ENCODE peak calls at places on chromosomes 12 and 14, in ten cellular contexts. K is A172; V is B cell; O is AG10803; H is brain microvascular endothelial cell; E is stimulated activated CD4-positive, alpha-beta T cell treated with anti-CD3 and anti-CD28 coated beads, Interleukin-2, amount 100 ng/mL, for 24 hours; N is H54; W is T-helper 1 cell; M is GM10248; U is HEK293T. A is an unnamed sample.

GRCh38 chr14:73342670-73343069 is 105.4 kb downstream of the PAPLN start:
- DNase-seq in K (no peak), V (no peak), O (no peak), H (no peak), E (no peak), N (no peak), W (no peak), M (no peak), U (no peak), A (no peak)

GRCh38 chr14:58832010-58832409 is 194.2 kb downstream of the DACT1 start:
- DNase-seq in K (no peak), V (no peak), O (peak), H (no peak), E (no peak), N (no peak), W (no peak), M (no peak), U (no peak), A (no peak)

GRCh38 chr12:105935106-105935505 is 203.6 kb downstream of the NUAK1 start:
- DNase-seq in K (peak), V (no peak), O (peak), H (peak), E (no peak), N (no peak), W (no peak), M (no peak), U (no peak), A (no peak)

GRCh38 chr14:54931598-54932340 is 29.1 kb upstream of the GCH1 start:
- DNase-seq in K (no peak), V (no peak), O (no peak), H (no peak), E (no peak), N (no peak), W (no peak), M (no peak), U (no peak), A (no peak)

GRCh38 chr14:105151131-105151837 is 17.3 kb downstream of the JAG2 start:
- DNase-seq in K (no peak), V (peak), O (no peak), H (no peak), E (no peak), N (no peak), W (no peak), M (no peak), U (no peak), A (no peak)

GRCh38 chr12:54701940-54702592 is 53.9 kb upstream of the DCD start:
- DNase-seq in K (peak), V (peak), O (peak), H (peak), E (no peak), N (no peak), W (peak), M (peak), U (peak), A (no peak)

GRCh38 chr14:29892327-29892726 is 35.3 kb downstream of the PRKD1 start:
- DNase-seq in K (no peak), V (no peak), O (peak), H (no peak), E (no peak), N (no peak), W (no peak), M (no peak), U (no peak), A (no peak)

GRCh38 chr12:57619434-57620244 is 8.4 kb downstream of the ARHGEF25 start:
- DNase-seq in K (no peak), V (peak), O (no peak), H (no peak), E (peak), N (no peak), W (peak), M (peak), U (no peak), A (peak)

GRCh38 chr12:108017658-108018057 is 111.4 kb upstream of the WSCD2 start:
- DNase-seq in K (no peak), V (no peak), O (no peak), H (no peak), E (no peak), N (no peak), W (no peak), M (no peak), U (no peak), A (peak)

GRCh38 chr14:64525354-64525753 is 15.2 kb upstream of the HSPA2 start:
- DNase-seq in K (no peak), V (no peak), O (no peak), H (no peak), E (no peak), N (no peak), W (no peak), M (no peak), U (no peak), A (no peak)

GRCh38 chr12:85834378-85834777 is 1.8 kb downstream of the RASSF9 start:
- DNase-seq in K (no peak), V (no peak), O (peak), H (no peak), E (no peak), N (no peak), W (no peak), M (no peak), U (peak), A (no peak)

GRCh38 chr12:6461401-6462233 is 8.9 kb downstream of the VAMP1 start:
- DNase-seq in K (peak), V (peak), O (no peak), H (peak), E (peak), N (no peak), W (peak), M (peak), U (no peak), A (no peak)

GRCh38 chr12:123498126-123498825 is 35.2 kb downstream of the RILPL1 start:
- DNase-seq in K (no peak), V (no peak), O (no peak), H (no peak), E (no peak), N (no peak), W (no peak), M (no peak), U (no peak), A (no peak)

GRCh38 chr14:94054401-94054800 is 26.6 kb downstream of the DDX24 start:
- DNase-seq in K (no peak), V (no peak), O (no peak), H (no peak), E (no peak), N (no peak), W (no peak), M (no peak), U (no peak), A (no peak)

GRCh38 chr14:69910871-69911270 is 31.7 kb downstream of the SMOC1 start:
- DNase-seq in K (no peak), V (no peak), O (no peak), H (no peak), E (no peak), N (no peak), W (no peak), M (no peak), U (no peak), A (no peak)

GRCh38 chr12:54404061-54405004 is 14.7 kb downstream of the ITGA5 start:
- DNase-seq in K (no peak), V (no peak), O (peak), H (no peak), E (peak), N (no peak), W (peak), M (peak), U (peak), A (peak)

GRCh38 chr14:61335049-61335448 is 13.7 kb downstream of the PRKCH start:
- DNase-seq in K (no peak), V (no peak), O (no peak), H (no peak), E (no peak), N (no peak), W (peak), M (no peak), U (no peak), A (no peak)

GRCh38 chr14:101072070-101072469 is 168.5 kb upstream of the RTL1 start:
- DNase-seq in K (no peak), V (no peak), O (no peak), H (no peak), E (no peak), N (no peak), W (no peak), M (no peak), U (no peak), A (no peak)

GRCh38 chr12:56042430-56043203 is 899 bp downstream of the RPS26 start:
- DNase-seq in K (no peak), V (no peak), O (no peak), H (no peak), E (no peak), N (no peak), W (no peak), M (no peak), U (no peak), A (no peak)

GRCh38 chr12:50536831-50537537 is 32.2 kb downstream of the DIP2B start:
- DNase-seq in K (no peak), V (no peak), O (no peak), H (no peak), E (no peak), N (no peak), W (no peak), M (no peak), U (no peak), A (no peak)

GRCh38 chr14:72741836-72742681 is 151.8 kb downstream of the DPF3 start:
- DNase-seq in K (no peak), V (no peak), O (no peak), H (no peak), E (no peak), N (no peak), W (no peak), M (no peak), U (no peak), A (peak)

GRCh38 chr12:42070056-42070455 is 74.6 kb downstream of the GXYLT1 start:
- DNase-seq in K (no peak), V (no peak), O (peak), H (no peak), E (no peak), N (no peak), W (no peak), M (no peak), U (no peak), A (no peak)

GRCh38 chr14:23183479-23183878 is at the start of gene SLC7A8:
- DNase-seq in K (no peak), V (no peak), O (no peak), H (no peak), E (peak), N (no peak), W (no peak), M (no peak), U (peak), A (peak)

GRCh38 chr12:96513681-96514080 is 24.3 kb downstream of the CFAP54 start:
- DNase-seq in K (no peak), V (no peak), O (no peak), H (no peak), E (no peak), N (no peak), W (no peak), M (no peak), U (no peak), A (no peak)

GRCh38 chr12:34327671-34328070 is 305.4 kb downstream of the ALG10 start:
- DNase-seq in K (no peak), V (no peak), O (no peak), H (no peak), E (no peak), N (no peak), W (no peak), M (no peak), U (no peak), A (no peak)

GRCh38 chr12:87812030-87812429 is 217.2 kb downstream of the C12orf50 start:
- DNase-seq in K (peak), V (no peak), O (no peak), H (no peak), E (no peak), N (no peak), W (no peak), M (no peak), U (no peak), A (no peak)

GRCh38 chr12:90514325-90514724 is 440.7 kb downstream of the CCER1 start:
- DNase-seq in K (no peak), V (no peak), O (peak), H (no peak), E (no peak), N (no peak), W (no peak), M (no peak), U (no peak), A (no peak)

GRCh38 chr14:92341791-92342190 is 18.8 kb downstream of the SLC24A4 start:
- DNase-seq in K (no peak), V (no peak), O (no peak), H (no peak), E (peak), N (no peak), W (peak), M (no peak), U (no peak), A (no peak)

GRCh38 chr14:95722525-95723190 is 8.7 kb upstream of the TCL1A start:
- DNase-seq in K (no peak), V (no peak), O (no peak), H (no peak), E (no peak), N (no peak), W (no peak), M (no peak), U (no peak), A (no peak)

GRCh38 chr12:91892081-91892855 is 253.4 kb downstream of the BTG1 start:
- DNase-seq in K (no peak), V (no peak), O (no peak), H (no peak), E (no peak), N (no peak), W (no peak), M (no peak), U (no peak), A (peak)

GRCh38 chr14:76257842-76258397 is 106.2 kb downstream of the GPATCH2L start:
- DNase-seq in K (no peak), V (no peak), O (no peak), H (no peak), E (no peak), N (no peak), W (no peak), M (no peak), U (no peak), A (no peak)

GRCh38 chr12:31234955-31235867 is 90.7 kb downstream of the SINHCAF start:
- DNase-seq in K (peak), V (no peak), O (peak), H (no peak), E (no peak), N (peak), W (no peak), M (no peak), U (peak), A (peak)

GRCh38 chr14:70086685-70087379 is 101.9 kb downstream of the SLC8A3 start:
- DNase-seq in K (peak), V (no peak), O (peak), H (peak), E (peak), N (no peak), W (peak), M (peak), U (peak), A (peak)

GRCh38 chr12:117292688-117293087 is 68.7 kb downstream of the NOS1 start:
- DNase-seq in K (no peak), V (no peak), O (no peak), H (no peak), E (no peak), N (no peak), W (no peak), M (no peak), U (no peak), A (no peak)

GRCh38 chr14:57323703-57324102 is 54.9 kb downstream of the AP5M1 start:
- DNase-seq in K (no peak), V (no peak), O (no peak), H (no peak), E (no peak), N (no peak), W (no peak), M (no peak), U (no peak), A (no peak)

GRCh38 chr12:51156366-51156765 is 16.6 kb downstream of the TFCP2 start:
- DNase-seq in K (no peak), V (no peak), O (no peak), H (no peak), E (no peak), N (no peak), W (no peak), M (no peak), U (no peak), A (no peak)

GRCh38 chr14:39505812-39506211 is 73.6 kb upstream of the FBXO33 start:
- DNase-seq in K (no peak), V (no peak), O (no peak), H (no peak), E (no peak), N (no peak), W (no peak), M (no peak), U (no peak), A (no peak)

GRCh38 chr12:13981296-13981962 is at the start of gene GRIN2B:
- DNase-seq in K (no peak), V (peak), O (no peak), H (no peak), E (peak), N (no peak), W (no peak), M (no peak), U (peak), A (peak)

GRCh38 chr12:46487567-46488131 is 115.1 kb upstream of the SLC38A2 start:
- DNase-seq in K (no peak), V (peak), O (no peak), H (no peak), E (no peak), N (no peak), W (no peak), M (peak), U (no peak), A (no peak)

A was measured in WERI-Rb-1.